ENCODE peak calls at places on chromosomes 13 and 19, in seven cellular contexts. A, N, Q, K, D, O and I are unnamed samples.

GRCh38 chr19:33871605-33872004 is 74.9 kb downstream of the KCTD15 start:
- DNase-seq in D (no peak), O (no peak), A (no peak), K (no peak), Q (no peak), N (no peak), I (no peak)

GRCh38 chr19:29672933-29673336 is 7.7 kb downstream of the PLEKHF1 start:
- DNase-seq in D (peak; percentile 81), N (peak; percentile 94), O (no peak), A (peak; percentile 92), Q (no peak), K (peak; percentile 84), I (peak; percentile 84)

GRCh38 chr13:109533350-109533749 is 253.0 kb downstream of the IRS2 start:
- DNase-seq in D (no peak), A (no peak), K (no peak), N (no peak), Q (no peak), O (no peak), I (no peak)

GRCh38 chr13:45219938-45220375 is 19.1 kb upstream of the KCTD4 start:
- DNase-seq in D (no peak), O (no peak), K (no peak), A (no peak), N (no peak), Q (peak; percentile 28), I (no peak)

GRCh38 chr19:33193864-33194362 is at the start of gene LRP3:
- DNase-seq in K (no peak), A (no peak), N (peak; percentile 79), Q (no peak), D (no peak), O (peak; percentile 84), I (no peak)

GRCh38 chr13:94065741-94066140 is 413.7 kb downstream of the DCT start:
- DNase-seq in O (no peak), N (no peak), K (no peak), A (no peak), D (no peak), Q (no peak), I (no peak)

GRCh38 chr19:33673258-33673875 is 51.6 kb downstream of the CHST8 start:
- DNase-seq in Q (no peak), D (no peak), A (no peak), N (peak; percentile 33), K (no peak), O (no peak), I (no peak)

GRCh38 chr19:4454952-4455738 is 2.4 kb downstream of the UBXN6 start:
- DNase-seq in K (no peak), N (no peak), A (no peak), O (peak; percentile 59), D (no peak), Q (no peak), I (no peak)

GRCh38 chr19:41940443-41941409 is 12.5 kb upstream of the ERFL start:
- DNase-seq in D (no peak), K (no peak), N (peak; percentile 77), A (no peak), Q (no peak), O (no peak), I (no peak)

GRCh38 chr19:38555200-38555599 is 62.6 kb downstream of the MAP4K1 start:
- DNase-seq in A (no peak), N (no peak), K (no peak), D (no peak), Q (no peak), O (no peak), I (no peak)

GRCh38 chr13:114204894-114205293 is 25.8 kb downstream of the CFAP97D2 start:
- DNase-seq in A (no peak), N (no peak), K (no peak), Q (no peak), O (no peak), D (no peak), I (no peak)

GRCh38 chr13:107941345-107942029 is 273.8 kb downstream of the LIG4 start:
- DNase-seq in Q (peak; percentile 7), K (no peak), N (no peak), A (no peak), O (no peak), D (no peak), I (no peak)